ENCODE peak calls at places on chromosome 11, in five cellular contexts. One of them, this sample, is unnamed.

GRCh38 chr11:119591836-119592310 is 137.1 kb downstream of the NECTIN1 start:
- DNase-seq in heart left ventricle: no peak
- DNase-seq in foreskin fibroblast: no peak
- DNase-seq in kidney: no peak
- DNase-seq in RWPE1: no peak
- DNase-seq in this sample: no peak

GRCh38 chr11:93843906-93844305 is 6.5 kb downstream of the VSTM5 start:
- DNase-seq in heart left ventricle: no peak
- DNase-seq in foreskin fibroblast: no peak
- DNase-seq in kidney: no peak
- DNase-seq in RWPE1: no peak
- DNase-seq in this sample: no peak

GRCh38 chr11:106503901-106504300 is 426.4 kb downstream of the AASDHPPT start:
- DNase-seq in heart left ventricle: no peak
- DNase-seq in foreskin fibroblast: no peak
- DNase-seq in kidney: no peak
- DNase-seq in RWPE1: no peak
- DNase-seq in this sample: no peak

GRCh38 chr11:48110509-48110766 is 106.2 kb upstream of the OR4B1 start:
- DNase-seq in heart left ventricle: no peak
- DNase-seq in foreskin fibroblast: no peak
- DNase-seq in kidney: no peak
- DNase-seq in RWPE1: no peak
- DNase-seq in this sample: no peak

GRCh38 chr11:44217432-44217831 is 92.5 kb downstream of the ALX4 start:
- DNase-seq in heart left ventricle: no peak
- DNase-seq in foreskin fibroblast: peak
- DNase-seq in kidney: no peak
- DNase-seq in RWPE1: no peak
- DNase-seq in this sample: no peak

GRCh38 chr11:34926101-34926830 is 9.8 kb downstream of the PDHX start:
- DNase-seq in heart left ventricle: no peak
- DNase-seq in foreskin fibroblast: peak
- DNase-seq in kidney: no peak
- DNase-seq in RWPE1: peak
- DNase-seq in this sample: no peak

GRCh38 chr11:113263458-113264095 is 50.8 kb upstream of the TTC12 start:
- DNase-seq in heart left ventricle: no peak
- DNase-seq in foreskin fibroblast: no peak
- DNase-seq in kidney: no peak
- DNase-seq in RWPE1: no peak
- DNase-seq in this sample: no peak

GRCh38 chr11:16924462-16924825 is 89.8 kb downstream of the PLEKHA7 start:
- DNase-seq in heart left ventricle: no peak
- DNase-seq in foreskin fibroblast: no peak
- DNase-seq in kidney: no peak
- DNase-seq in RWPE1: no peak
- DNase-seq in this sample: no peak

GRCh38 chr11:123249354-123249753 is 54.3 kb upstream of the CLMP start:
- DNase-seq in heart left ventricle: no peak
- DNase-seq in foreskin fibroblast: peak
- DNase-seq in kidney: no peak
- DNase-seq in RWPE1: no peak
- DNase-seq in this sample: no peak

GRCh38 chr11:69470301-69470700 is 11.2 kb upstream of the LINC01488 start:
- DNase-seq in heart left ventricle: no peak
- DNase-seq in foreskin fibroblast: no peak
- DNase-seq in kidney: peak
- DNase-seq in RWPE1: no peak
- DNase-seq in this sample: no peak

GRCh38 chr11:27183672-27184457 is 143.2 kb downstream of the BBOX1 start:
- DNase-seq in heart left ventricle: peak
- DNase-seq in foreskin fibroblast: peak
- DNase-seq in kidney: no peak
- DNase-seq in RWPE1: peak
- DNase-seq in this sample: no peak

GRCh38 chr11:43983221-43983795 is 40.9 kb downstream of the C11orf96 start:
- DNase-seq in heart left ventricle: no peak
- DNase-seq in foreskin fibroblast: no peak
- DNase-seq in kidney: no peak
- DNase-seq in RWPE1: no peak
- DNase-seq in this sample: no peak

GRCh38 chr11:126405374-126405773 is 49.9 kb downstream of the ST3GAL4 start:
- DNase-seq in heart left ventricle: no peak
- DNase-seq in foreskin fibroblast: no peak
- DNase-seq in kidney: no peak
- DNase-seq in RWPE1: peak
- DNase-seq in this sample: no peak

GRCh38 chr11:22456993-22457748 is 119.0 kb downstream of the SLC17A6 start:
- DNase-seq in heart left ventricle: no peak
- DNase-seq in foreskin fibroblast: no peak
- DNase-seq in kidney: no peak
- DNase-seq in RWPE1: peak
- DNase-seq in this sample: no peak

GRCh38 chr11:47516155-47516554 is 36.8 kb downstream of the CELF1 start:
- DNase-seq in heart left ventricle: no peak
- DNase-seq in foreskin fibroblast: no peak
- DNase-seq in kidney: no peak
- DNase-seq in RWPE1: no peak
- DNase-seq in this sample: no peak

GRCh38 chr11:69841859-69842698 is 22.9 kb upstream of the FGF3 start:
- DNase-seq in heart left ventricle: no peak
- DNase-seq in foreskin fibroblast: peak
- DNase-seq in kidney: peak
- DNase-seq in RWPE1: no peak
- DNase-seq in this sample: no peak

GRCh38 chr11:112961751-112962747 is 829 bp downstream of the NCAM1 start:
- DNase-seq in heart left ventricle: peak
- DNase-seq in foreskin fibroblast: peak
- DNase-seq in kidney: peak
- DNase-seq in RWPE1: no peak
- DNase-seq in this sample: no peak

GRCh38 chr11:22491826-22492225 is 133.8 kb downstream of the FANCF start:
- DNase-seq in heart left ventricle: no peak
- DNase-seq in foreskin fibroblast: peak
- DNase-seq in kidney: no peak
- DNase-seq in RWPE1: no peak
- DNase-seq in this sample: no peak

GRCh38 chr11:94504689-94505293 is 7.5 kb upstream of the C11orf97 start:
- DNase-seq in heart left ventricle: no peak
- DNase-seq in foreskin fibroblast: peak
- DNase-seq in kidney: no peak
- DNase-seq in RWPE1: peak
- DNase-seq in this sample: no peak

GRCh38 chr11:10474551-10474950 is 19.5 kb downstream of the AMPD3 start:
- DNase-seq in heart left ventricle: no peak
- DNase-seq in foreskin fibroblast: no peak
- DNase-seq in kidney: no peak
- DNase-seq in RWPE1: no peak
- DNase-seq in this sample: no peak

GRCh38 chr11:105867742-105868141 is 154.3 kb downstream of the MSANTD4 start:
- DNase-seq in heart left ventricle: no peak
- DNase-seq in foreskin fibroblast: peak
- DNase-seq in kidney: no peak
- DNase-seq in RWPE1: no peak
- DNase-seq in this sample: no peak

GRCh38 chr11:1236316-1237127 is 13.7 kb downstream of the MUC5B start:
- DNase-seq in heart left ventricle: peak
- DNase-seq in foreskin fibroblast: no peak
- DNase-seq in kidney: peak
- DNase-seq in RWPE1: no peak
- DNase-seq in this sample: peak

GRCh38 chr11:9719949-9720646 is 56.2 kb downstream of the SWAP70 start:
- DNase-seq in heart left ventricle: no peak
- DNase-seq in foreskin fibroblast: no peak
- DNase-seq in kidney: no peak
- DNase-seq in RWPE1: no peak
- DNase-seq in this sample: no peak

GRCh38 chr11:66559141-66559861 is 9.1 kb downstream of the CTSF start:
- DNase-seq in heart left ventricle: no peak
- DNase-seq in foreskin fibroblast: peak
- DNase-seq in kidney: no peak
- DNase-seq in RWPE1: no peak
- DNase-seq in this sample: no peak

GRCh38 chr11:119335091-119335654 is 846 bp downstream of the RNF26 start:
- DNase-seq in heart left ventricle: no peak
- DNase-seq in foreskin fibroblast: no peak
- DNase-seq in kidney: no peak
- DNase-seq in RWPE1: no peak
- DNase-seq in this sample: no peak

GRCh38 chr11:2426826-2427521 is 17.3 kb downstream of the TRPM5 start:
- DNase-seq in heart left ventricle: no peak
- DNase-seq in foreskin fibroblast: no peak
- DNase-seq in kidney: peak
- DNase-seq in RWPE1: no peak
- DNase-seq in this sample: no peak

GRCh38 chr11:2426221-2426620 is 18.1 kb downstream of the TRPM5 start:
- DNase-seq in heart left ventricle: no peak
- DNase-seq in foreskin fibroblast: no peak
- DNase-seq in kidney: peak
- DNase-seq in RWPE1: no peak
- DNase-seq in this sample: no peak

GRCh38 chr11:2428322-2428795 is 16.0 kb downstream of the TRPM5 start:
- DNase-seq in heart left ventricle: peak
- DNase-seq in foreskin fibroblast: peak
- DNase-seq in kidney: peak
- DNase-seq in RWPE1: peak
- DNase-seq in this sample: peak

GRCh38 chr11:2425506-2425905 is 18.8 kb downstream of the TRPM5 start:
- DNase-seq in heart left ventricle: no peak
- DNase-seq in foreskin fibroblast: no peak
- DNase-seq in kidney: peak
- DNase-seq in RWPE1: no peak
- DNase-seq in this sample: no peak

DNA sequence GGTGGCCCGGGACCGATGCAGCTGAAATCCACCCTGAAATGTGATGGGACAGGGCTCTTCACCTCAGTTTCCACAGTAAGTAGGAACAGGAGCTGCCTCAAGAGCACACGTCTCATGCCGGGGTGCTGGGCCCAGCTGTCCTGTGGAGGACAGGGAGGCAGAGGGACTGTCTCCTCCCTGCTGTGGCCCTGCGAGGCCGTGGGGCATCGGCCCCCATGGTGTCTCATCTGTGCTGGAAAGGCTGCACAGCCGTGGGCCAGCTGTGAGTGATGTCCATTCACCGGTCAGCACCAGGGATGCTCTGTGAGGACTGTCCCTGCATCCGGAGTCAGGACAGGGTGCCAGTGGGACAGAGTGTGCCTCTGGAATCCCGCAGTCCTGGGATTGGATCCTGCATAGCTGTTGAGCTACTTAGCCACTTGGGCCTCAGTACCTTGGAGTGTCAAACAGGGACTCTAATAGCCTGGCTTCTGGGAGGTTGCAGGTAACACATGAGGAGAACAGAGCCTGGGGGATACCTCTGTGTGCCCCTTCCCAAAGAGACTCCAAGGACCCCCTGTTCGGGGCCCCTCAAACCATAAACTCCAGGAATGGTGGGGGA is 16.5 kb downstream of the TRPM5 start:
- DNase-seq in heart left ventricle: no peak
- DNase-seq in foreskin fibroblast: no peak
- DNase-seq in kidney: peak
- DNase-seq in RWPE1: no peak
- DNase-seq in this sample: no peak
- TF ChIP-seq CTCF in heart left ventricle: no peak
- TF ChIP-seq CTCF in foreskin fibroblast: no peak
- TF ChIP-seq CTCF in kidney: no peak
- TF ChIP-seq CTCF in RWPE1: no peak
- TF ChIP-seq CTCF in this sample: no peak

GRCh38 chr11:5553347-5553746 is 5.0 kb upstream of the OR52H1 start:
- DNase-seq in heart left ventricle: no peak
- DNase-seq in foreskin fibroblast: peak
- DNase-seq in kidney: no peak
- DNase-seq in RWPE1: no peak
- DNase-seq in this sample: no peak
- TF ChIP-seq CTCF in heart left ventricle: no peak
- TF ChIP-seq CTCF in foreskin fibroblast: no peak
- TF ChIP-seq CTCF in kidney: no peak
- TF ChIP-seq CTCF in RWPE1: peak
- TF ChIP-seq CTCF in this sample: no peak

DNA sequence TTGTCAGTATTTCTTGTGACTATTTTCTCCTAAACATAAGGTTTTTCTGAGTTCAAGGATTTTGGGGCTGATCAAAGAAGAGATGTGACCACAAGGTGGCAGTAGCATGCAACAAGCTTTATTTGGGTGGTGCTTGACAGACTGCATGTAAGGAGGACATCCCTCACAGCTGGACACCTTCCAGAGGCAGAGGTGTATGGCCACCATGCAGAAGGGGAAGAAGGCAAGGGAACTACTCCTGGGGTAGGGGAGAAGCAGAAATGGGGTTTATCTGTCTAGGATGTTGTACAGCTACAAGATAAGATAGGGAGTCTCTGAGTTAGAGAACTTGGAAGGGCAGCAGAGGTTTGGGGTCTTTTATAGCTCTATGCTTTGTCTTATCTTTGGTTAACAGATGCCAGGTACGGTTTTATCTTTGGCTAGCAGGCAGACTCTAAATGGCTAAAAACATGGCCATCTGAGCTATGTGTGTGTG is 5.1 kb upstream of the BIRC2 start:
- DNase-seq in heart left ventricle: peak
- DNase-seq in foreskin fibroblast: peak
- DNase-seq in kidney: no peak
- DNase-seq in RWPE1: peak
- DNase-seq in this sample: no peak
- TF ChIP-seq CTCF in heart left ventricle: peak
- TF ChIP-seq CTCF in foreskin fibroblast: peak
- TF ChIP-seq CTCF in kidney: peak
- TF ChIP-seq CTCF in RWPE1: peak
- TF ChIP-seq CTCF in this sample: peak

GRCh38 chr11:127458561-127458960 is 458.0 kb upstream of the KIRREL3 start:
- DNase-seq in heart left ventricle: no peak
- DNase-seq in foreskin fibroblast: no peak
- DNase-seq in kidney: no peak
- DNase-seq in RWPE1: no peak
- DNase-seq in this sample: no peak
- TF ChIP-seq CTCF in heart left ventricle: no peak
- TF ChIP-seq CTCF in foreskin fibroblast: no peak
- TF ChIP-seq CTCF in kidney: no peak
- TF ChIP-seq CTCF in RWPE1: no peak
- TF ChIP-seq CTCF in this sample: no peak